ENCODE peak calls at places on chromosomes 12 and 14, in seven cellular contexts. M, N, P, T, C, A and F are unnamed samples.

GRCh38 chr12:111351026-111351425 is 17.9 kb downstream of the PHETA1 start:
- DNase-seq in C (no peak), A (no peak), M (no peak), T (no peak), N (no peak), P (no peak), F (no peak)

GRCh38 chr12:115072712-115073111 is 388.7 kb upstream of the TBX3 start:
- DNase-seq in T (no peak), N (no peak), M (no peak), C (no peak), A (no peak), P (no peak), F (no peak)

GRCh38 chr12:101455685-101456084 is 19.5 kb upstream of the SPIC start:
- DNase-seq in A (no peak), M (no peak), T (no peak), P (no peak), N (no peak), C (no peak), F (no peak)

GRCh38 chr12:90102957-90103652 is 394.5 kb upstream of the ATP2B1 start:
- DNase-seq in N (no peak), M (no peak), C (no peak), P (peak), T (peak), A (peak), F (no peak)

GRCh38 chr12:96238336-96239031 is 44.3 kb downstream of the ELK3 start:
- DNase-seq in M (no peak), P (no peak), T (no peak), N (no peak), A (no peak), C (no peak), F (no peak)

GRCh38 chr14:91144425-91145145 is 30.7 kb downstream of the DGLUCY start:
- DNase-seq in A (no peak), C (no peak), T (peak), N (no peak), M (no peak), P (peak), F (no peak)

GRCh38 chr12:59716049-59716448 is 120.2 kb downstream of the SLC16A7 start:
- DNase-seq in N (no peak), M (no peak), C (no peak), A (no peak), T (no peak), P (no peak), F (no peak)

GRCh38 chr14:104316723-104317499 is 178.5 kb downstream of the KIF26A start:
- DNase-seq in N (peak), T (no peak), C (peak), P (peak), M (no peak), A (no peak), F (no peak)

GRCh38 chr12:8698132-8698829 is 490 bp downstream of the RIMKLB start:
- DNase-seq in C (peak), N (peak), P (peak), T (no peak), A (peak), M (peak), F (peak)

GRCh38 chr12:86256169-86256568 is at the start of gene MGAT4C:
- DNase-seq in P (no peak), C (no peak), M (no peak), N (no peak), A (no peak), T (no peak), F (no peak)

GRCh38 chr14:76929927-76930326 is 98.6 kb downstream of the IRF2BPL start:
- DNase-seq in M (no peak), P (no peak), T (no peak), A (no peak), C (no peak), N (no peak), F (no peak)

GRCh38 chr14:100535287-100536131 is 51.7 kb downstream of the BEGAIN start:
- DNase-seq in M (peak), C (peak), N (peak), A (no peak), T (no peak), P (no peak), F (no peak)

GRCh38 chr12:79275631-79276030 is 411.1 kb downstream of the SYT1 start:
- DNase-seq in M (no peak), T (peak), N (no peak), A (peak), C (no peak), P (no peak), F (no peak)

GRCh38 chr12:121857322-121858246 is 1.1 kb downstream of the HPD start:
- DNase-seq in C (no peak), T (no peak), P (no peak), A (no peak), M (no peak), N (no peak), F (no peak)

GRCh38 chr12:19894803-19895202 is 455.5 kb downstream of the AEBP2 start:
- DNase-seq in A (no peak), P (no peak), T (peak), N (no peak), M (no peak), C (no peak), F (no peak)

GRCh38 chr12:39605996-39606395 is 13.6 kb downstream of the ABCD2 start:
- DNase-seq in T (peak), P (no peak), A (peak), M (no peak), C (no peak), N (no peak), F (no peak)

GRCh38 chr12:57118711-57119271 is 7.6 kb upstream of the STAT6 start:
- DNase-seq in T (no peak), P (no peak), M (no peak), N (no peak), C (no peak), A (no peak), F (no peak)

GRCh38 chr14:105411017-105411941 is 8.3 kb upstream of the MTA1 start:
- DNase-seq in P (no peak), M (no peak), C (no peak), A (no peak), T (peak), N (peak), F (peak)

GRCh38 chr14:34797747-34798583 is 77.2 kb downstream of the BAZ1A start:
- DNase-seq in A (no peak), P (no peak), T (no peak), C (no peak), M (no peak), N (no peak), F (no peak)

GRCh38 chr12:126811401-126811800 is 1455.6 kb upstream of the TMEM132C start:
- DNase-seq in A (no peak), M (no peak), P (no peak), T (no peak), C (no peak), N (no peak), F (no peak)

GRCh38 chr12:125187148-125187733 is 122.0 kb downstream of the AACS start:
- DNase-seq in C (no peak), A (no peak), M (no peak), P (peak), N (no peak), T (no peak), F (peak)

GRCh38 chr12:74889563-74890236 is 319.9 kb downstream of the KCNC2 start:
- DNase-seq in A (peak), C (no peak), T (peak), M (no peak), P (no peak), N (no peak), F (no peak)

GRCh38 chr14:34538871-34539406 is 562 bp downstream of the EAPP start:
- DNase-seq in T (no peak), C (no peak), M (no peak), P (no peak), N (no peak), A (no peak), F (no peak)

GRCh38 chr12:3944620-3945019 is 71.4 kb upstream of the PARP11 start:
- DNase-seq in C (no peak), P (no peak), T (no peak), A (no peak), N (no peak), M (no peak), F (no peak)

GRCh38 chr12:105167346-105167745 is 59.8 kb downstream of the WASHC4 start:
- DNase-seq in C (no peak), N (no peak), T (no peak), A (no peak), P (no peak), M (no peak), F (no peak)

GRCh38 chr12:990308-990648 is 745 bp upstream of the ERC1 start:
- DNase-seq in T (peak), P (peak), A (no peak), N (peak), C (peak), M (peak), F (peak)

GRCh38 chr12:111505601-111506036 is 93.5 kb downstream of the ATXN2 start:
- DNase-seq in T (no peak), A (peak), N (no peak), P (no peak), C (no peak), M (no peak), F (no peak)

GRCh38 chr14:34043627-34044372 is 92.9 kb upstream of the EGLN3 start:
- DNase-seq in N (no peak), T (no peak), A (peak), C (no peak), P (no peak), M (no peak), F (no peak)

GRCh38 chr12:106769078-106769477 is 5.4 kb upstream of the RIC8B start:
- DNase-seq in P (no peak), T (no peak), N (no peak), C (no peak), M (no peak), A (peak), F (peak)

GRCh38 chr14:23561873-23562821 is 5.4 kb downstream of the AP1G2 start:
- DNase-seq in A (no peak), N (no peak), P (no peak), C (no peak), T (no peak), M (no peak), F (no peak)

GRCh38 chr12:113744802-113745395 is 221.2 kb downstream of the RBM19 start:
- DNase-seq in C (no peak), T (no peak), N (no peak), P (no peak), A (no peak), M (no peak), F (no peak)

GRCh38 chr12:27807063-27807703 is 27.1 kb upstream of the MANSC4 start:
- DNase-seq in M (no peak), P (no peak), A (no peak), N (no peak), T (no peak), C (no peak), F (no peak)

GRCh38 chr14:61213930-61214329 is 67.2 kb downstream of the TMEM30B start:
- DNase-seq in A (no peak), M (no peak), T (no peak), P (no peak), C (no peak), N (no peak), F (no peak)

GRCh38 chr12:30515351-30515750 is 180.3 kb downstream of the IPO8 start:
- DNase-seq in M (no peak), N (no peak), T (peak), C (no peak), A (peak), P (no peak), F (no peak)
- TF ChIP-seq CTCF in M (peak), N (no peak), T (peak), C (no peak), A (peak), P (no peak), F (no peak)

GRCh38 chr14:57884175-57884574 is 18.3 kb upstream of the SLC35F4 start:
- DNase-seq in M (no peak), P (no peak), A (no peak), T (peak), C (no peak), N (no peak), F (no peak)
- TF ChIP-seq CTCF in M (no peak), P (peak), A (peak), T (peak), C (no peak), N (no peak), F (no peak)

GRCh38 chr12:72330291-72330690 is 58.1 kb downstream of the TRHDE start:
- DNase-seq in C (no peak), P (no peak), N (no peak), T (peak), M (peak), A (no peak), F (no peak)
- TF ChIP-seq CTCF in C (no peak), P (no peak), N (no peak), T (no peak), M (no peak), A (no peak), F (no peak)

GRCh38 chr14:19878029-19878642 is 3.2 kb downstream of the OR4K2 start:
- DNase-seq in N (no peak), M (no peak), A (peak), C (no peak), T (peak), P (no peak), F (no peak)
- TF ChIP-seq CTCF in N (peak), M (peak), A (peak), C (no peak), T (peak), P (peak), F (peak)

GRCh38 chr12:102543494-102543893 is 63.1 kb upstream of the IGF1 start:
- DNase-seq in A (no peak), P (no peak), M (no peak), T (no peak), N (no peak), C (no peak), F (no peak)
- TF ChIP-seq CTCF in A (no peak), P (peak), M (peak), T (peak), N (no peak), C (no peak), F (no peak)

DNA sequence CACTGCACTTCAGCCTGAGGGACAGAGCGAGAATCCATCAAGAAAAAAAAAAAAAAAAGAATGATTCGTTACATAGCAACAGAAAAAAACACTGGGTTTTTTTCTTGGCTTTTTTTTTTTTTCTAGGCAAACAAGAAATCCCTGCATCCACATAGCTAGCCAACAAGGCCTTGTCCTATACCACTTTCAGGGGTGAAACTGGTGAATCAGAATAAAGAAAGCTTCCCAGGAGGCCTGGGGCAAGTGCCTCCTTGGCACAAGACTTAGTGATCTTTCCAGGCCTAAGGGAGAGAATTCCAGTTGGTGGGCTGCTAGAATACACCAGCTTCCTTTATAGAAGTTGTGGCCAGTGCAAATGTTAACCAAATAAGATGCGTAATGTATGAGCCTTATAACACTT is 90.0 kb downstream of the VCPKMT start:
- DNase-seq in P (no peak), T (no peak), A (no peak), M (no peak), C (no peak), N (no peak), F (no peak)
- TF ChIP-seq CTCF in P (no peak), T (no peak), A (no peak), M (no peak), C (no peak), N (no peak), F (no peak)

GRCh38 chr14:54566410-54567223 is at the start of gene SAMD4A:
- DNase-seq in A (peak), M (peak), C (peak), P (peak), T (peak), N (peak), F (peak)
- TF ChIP-seq CTCF in A (peak), M (peak), C (no peak), P (peak), T (peak), N (no peak), F (no peak)

GRCh38 chr12:77204055-77204454 is 138.7 kb upstream of the E2F7 start:
- DNase-seq in N (no peak), P (no peak), A (no peak), T (peak), M (no peak), C (no peak), F (no peak)
- TF ChIP-seq CTCF in N (no peak), P (no peak), A (no peak), T (peak), M (no peak), C (no peak), F (no peak)

DNA sequence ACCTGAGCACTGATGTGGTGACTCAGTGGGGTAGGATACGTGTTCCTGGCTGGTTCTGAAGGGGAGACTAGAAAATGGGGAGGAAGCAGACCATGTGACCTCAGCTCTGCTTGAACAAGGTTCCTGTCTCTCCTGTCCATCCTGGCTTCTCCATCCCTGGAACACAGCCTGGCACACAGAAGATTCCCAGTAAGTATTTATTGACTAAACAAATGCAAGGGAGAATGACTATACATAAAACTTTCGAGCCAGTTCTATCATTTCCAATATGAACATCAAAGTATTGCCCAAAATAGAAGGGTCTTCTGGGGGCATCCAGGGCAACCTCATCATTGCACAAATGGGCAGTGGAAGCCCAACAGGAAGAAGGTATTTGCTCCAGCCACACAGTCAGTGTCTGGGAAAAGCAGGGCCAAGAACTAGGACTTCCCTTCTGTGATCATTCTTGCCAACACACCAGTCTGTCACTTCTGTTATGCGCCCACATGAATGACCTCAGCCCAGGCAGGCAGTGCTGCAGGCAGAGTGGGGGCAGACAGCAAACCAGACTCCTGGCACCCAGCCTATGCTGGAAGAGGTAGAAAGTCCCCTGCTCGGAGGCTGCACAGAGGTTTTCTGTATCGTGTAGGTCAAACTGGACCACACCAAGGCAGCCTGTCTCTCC is 5.6 kb upstream of the SERPINA9 start:
- DNase-seq in M (no peak), C (no peak), N (no peak), A (no peak), P (no peak), T (no peak), F (no peak)
- TF ChIP-seq CTCF in M (no peak), C (no peak), N (no peak), A (no peak), P (no peak), T (no peak), F (no peak)